ENCODE peak calls at places on chromosomes 6 and 20, in four cellular contexts. M is breast epithelium, D is A549, P is mucosa of descending colon. N is an unnamed sample.

GRCh38 chr6:53727748-53728147 is 62.2 kb upstream of the KLHL31 start:
- DNase-seq in P (no peak), M (no peak), D (no peak), N (no peak)

GRCh38 chr20:11912013-11912663 is 5.6 kb upstream of the BTBD3 start:
- DNase-seq in P (peak; percentile 55), D (peak; percentile 28), M (no peak), N (no peak)

GRCh38 chr6:15063253-15063853 is 182.5 kb upstream of the JARID2 start:
- DNase-seq in M (no peak), P (peak; percentile 32), D (no peak), N (peak; percentile 21)

GRCh38 chr6:113405326-113406050 is 451.7 kb upstream of the MARCKS start:
- DNase-seq in P (no peak), M (no peak), D (no peak), N (no peak)

GRCh38 chr20:4358566-4358965 is 343.2 kb upstream of the RNF24 start:
- DNase-seq in P (no peak), M (no peak), D (no peak), N (peak; percentile 11)

GRCh38 chr20:23753194-23753548 is 2.4 kb upstream of the CST1 start:
- DNase-seq in M (no peak), D (no peak), P (no peak), N (no peak)

GRCh38 chr6:21200056-21200870 is 393.3 kb upstream of the SOX4 start:
- DNase-seq in D (no peak), P (no peak), M (no peak), N (no peak)

GRCh38 chr20:60553095-60553494 is 594.9 kb downstream of the CDH26 start:
- DNase-seq in P (no peak), M (no peak), D (no peak), N (no peak)

GRCh38 chr6:9699890-9700289 is 715.0 kb downstream of the TFAP2A start:
- DNase-seq in P (no peak), D (no peak), M (no peak), N (no peak)

GRCh38 chr20:19838495-19838894 is 80.4 kb downstream of the RIN2 start:
- DNase-seq in D (no peak), P (no peak), M (no peak), N (no peak)

GRCh38 chr6:123323419-123324329 is 313.1 kb downstream of the TRDN start:
- DNase-seq in P (no peak), D (no peak), M (no peak), N (no peak)

GRCh38 chr6:134640229-134640628 is 309.7 kb downstream of the ALDH8A1 start:
- DNase-seq in D (no peak), M (no peak), P (no peak), N (no peak)

GRCh38 chr6:35173068-35174042 is 32.2 kb upstream of the TCP11 start:
- DNase-seq in P (no peak), M (no peak), D (no peak), N (no peak)

GRCh38 chr20:35504751-35505150 is 24.7 kb downstream of the C20orf173 start:
- DNase-seq in M (no peak), D (no peak), P (no peak), N (no peak)

GRCh38 chr6:152094992-152095592 is 287.6 kb downstream of the ESR1 start:
- DNase-seq in P (peak; percentile 58), M (no peak), D (peak; percentile 59), N (peak; percentile 64)

GRCh38 chr6:28353981-28354676 is 4.4 kb downstream of the ZKSCAN3 start:
- DNase-seq in D (no peak), P (peak; percentile 72), M (no peak), N (peak; percentile 59)

GRCh38 chr6:146905313-146905712 is 298.9 kb upstream of the STXBP5 start:
- DNase-seq in D (no peak), P (no peak), M (peak; percentile 69), N (no peak)

GRCh38 chr6:162636167-162636566 is 91.4 kb downstream of the PRKN start:
- DNase-seq in M (no peak), D (no peak), P (no peak), N (no peak)

GRCh38 chr6:170085475-170086401 is 205.1 kb downstream of the DLL1 start:
- DNase-seq in P (peak; percentile 32), M (no peak), D (no peak), N (peak; percentile 1)

GRCh38 chr6:113067612-113068262 is 720.6 kb downstream of the RFPL4B start:
- DNase-seq in P (no peak), D (no peak), M (no peak), N (no peak)

GRCh38 chr6:498795-499231 is 107.3 kb downstream of the IRF4 start:
- DNase-seq in P (no peak), M (no peak), D (no peak), N (no peak)

GRCh38 chr6:37628611-37629320 is 68.9 kb downstream of the MDGA1 start:
- DNase-seq in D (no peak), P (no peak), M (no peak), N (no peak)

GRCh38 chr6:22681761-22682160 is 112.4 kb downstream of the HDGFL1 start:
- DNase-seq in D (no peak), P (no peak), M (no peak), N (no peak)

GRCh38 chr6:15922510-15923307 is 206.2 kb upstream of the MYLIP start:
- DNase-seq in M (no peak), P (no peak), D (no peak), N (no peak)

GRCh38 chr6:84411060-84411629 is 183.7 kb upstream of the CEP162 start:
- DNase-seq in P (no peak), M (no peak), D (no peak), N (no peak)

GRCh38 chr20:41969656-41970055 is 351.5 kb upstream of the CHD6 start:
- DNase-seq in D (no peak), P (no peak), M (no peak), N (no peak)

GRCh38 chr6:43461936-43462335 is 6.6 kb upstream of the DLK2 start:
- DNase-seq in M (no peak), D (no peak), P (no peak), N (no peak)

GRCh38 chr20:13677241-13677640 is 38.5 kb upstream of the TASP1 start:
- DNase-seq in P (no peak), M (no peak), D (no peak), N (no peak)

GRCh38 chr6:81476881-81477280 is 275.6 kb downstream of the TENT5A start:
- DNase-seq in P (no peak), D (no peak), M (no peak), N (no peak)

GRCh38 chr6:5085638-5086293 is 625 bp downstream of the PPP1R3G start:
- DNase-seq in P (peak; percentile 38), M (no peak), D (no peak), N (peak; percentile 55)

GRCh38 chr20:33984320-33984719 is 9.4 kb upstream of the RALY start:
- DNase-seq in M (no peak), D (no peak), P (no peak), N (no peak)

DNA sequence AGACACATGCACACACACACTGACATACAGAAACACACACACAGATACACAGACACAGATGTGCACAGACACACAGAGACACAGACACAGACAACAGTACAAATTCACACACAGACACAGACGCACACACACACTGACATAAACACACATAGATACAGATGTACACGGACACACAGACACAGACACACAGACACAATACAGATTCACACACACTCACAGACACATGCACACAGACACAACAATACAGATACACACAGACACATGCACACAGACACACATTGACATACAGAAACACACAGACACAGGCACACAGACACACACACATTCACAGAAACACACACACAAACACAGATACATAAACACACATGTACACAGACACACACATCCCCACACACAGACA is 183.6 kb downstream of the SMOC2 start:
- DNase-seq in M (no peak), D (no peak), P (no peak), N (no peak)
- H3K9me3 ChIP-seq in M (no peaks in the 10 kb centered on the region), D (no peaks in the 10 kb centered on the region), P (no peaks in the 10 kb centered on the region), N (no peaks in the 10 kb centered on the region)

GRCh38 chr20:55978550-55978949 is 26.8 kb downstream of the CBLN4 start:
- DNase-seq in M (no peak), P (no peak), D (no peak), N (no peak)
- H3K9me3 ChIP-seq in M (no peaks in the 10 kb centered on the region), P (no peaks in the 10 kb centered on the region), D (peaks cover 3% of the 10 kb centered on the region), N (no peaks in the 10 kb centered on the region)

DNA sequence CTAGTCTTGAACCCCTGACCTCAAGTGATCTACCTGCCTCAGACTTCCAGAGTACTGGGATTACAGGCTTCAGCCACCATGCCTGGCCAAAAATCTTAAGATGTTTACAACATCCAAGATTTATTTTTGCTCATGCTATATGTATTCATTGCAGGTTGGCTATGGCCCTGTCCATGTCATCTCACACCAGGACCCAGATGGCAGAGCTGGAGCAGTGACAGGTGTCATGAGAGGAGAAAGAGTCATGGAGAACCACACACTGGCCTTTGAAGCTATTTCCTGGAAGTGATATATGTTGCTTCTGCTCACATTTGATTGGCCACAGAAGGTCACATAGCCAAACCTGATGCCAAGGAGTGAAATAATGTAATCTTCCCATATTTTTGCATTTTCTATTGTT is 13.8 kb upstream of the DDR1 start:
- DNase-seq in P (no peak), M (no peak), D (no peak), N (no peak)
- H3K9me3 ChIP-seq in P (peaks cover 23% of the 10 kb centered on the region), M (peaks cover 7% of the 10 kb centered on the region), D (peaks cover 17% of the 10 kb centered on the region), N (peaks cover 8% of the 10 kb centered on the region)

GRCh38 chr6:165249808-165250207 is 59.6 kb downstream of the C6orf118 start:
- DNase-seq in M (no peak), P (no peak), D (no peak), N (no peak)
- H3K9me3 ChIP-seq in M (no peaks in the 10 kb centered on the region), P (peaks cover 25% of the 10 kb centered on the region), D (no peaks in the 10 kb centered on the region), N (no peaks in the 10 kb centered on the region)

GRCh38 chr6:142172758-142173157 is 25.7 kb downstream of the VTA1 start:
- DNase-seq in D (no peak), M (no peak), P (no peak), N (no peak)
- H3K9me3 ChIP-seq in D (no peaks in the 10 kb centered on the region), M (no peaks in the 10 kb centered on the region), P (peaks cover under 1% of the 10 kb centered on the region), N (no peaks in the 10 kb centered on the region)

N was measured in heart right ventricle.